ENCODE peak calls at places on chromosome 16, in six cellular contexts. V, T, I, N, C and D are unnamed samples.

GRCh38 chr16:63689068-63689467 is 1432.8 kb downstream of the CDH11 start:
- DNase-seq in V (no peak), T (no peak), I (no peak), N (no peak), C (no peak), D (no peak)

GRCh38 chr16:73956592-73957495 is 339.8 kb upstream of the PSMD7 start:
- DNase-seq in V (peak), T (peak), I (peak), N (no peak), C (no peak), D (peak)

GRCh38 chr16:28189237-28189636 is 22.5 kb downstream of the XPO6 start:
- DNase-seq in V (no peak), T (no peak), I (no peak), N (no peak), C (no peak), D (no peak)

GRCh38 chr16:30956601-30957455 is 726 bp upstream of the SETD1A start:
- DNase-seq in V (peak), T (peak), I (no peak), N (peak), C (peak), D (peak)

GRCh38 chr16:48139517-48139916 is 16.3 kb downstream of the ABCC12 start:
- DNase-seq in V (no peak), T (no peak), I (no peak), N (no peak), C (no peak), D (no peak)

GRCh38 chr16:29848420-29849297 is 14.4 kb downstream of the CDIPT start:
- DNase-seq in V (peak), T (peak), I (no peak), N (peak), C (peak), D (peak)

GRCh38 chr16:16868727-16869126 is 489.8 kb downstream of the NPIPA7 start:
- DNase-seq in V (no peak), T (no peak), I (no peak), N (no peak), C (no peak), D (no peak)

GRCh38 chr16:30473231-30474061 is 904 bp downstream of the ITGAL start:
- DNase-seq in V (no peak), T (no peak), I (no peak), N (no peak), C (peak), D (peak)

GRCh38 chr16:29811896-29812665 is at the start of gene PRRT2:
- DNase-seq in V (peak), T (peak), I (no peak), N (peak), C (peak), D (peak)

GRCh38 chr16:75267631-75268264 is 16.3 kb upstream of the BCAR1 start:
- DNase-seq in V (peak), T (no peak), I (no peak), N (no peak), C (no peak), D (no peak)

GRCh38 chr16:4682616-4683254 is 10.6 kb upstream of the NUDT16L1 start:
- DNase-seq in V (peak), T (no peak), I (no peak), N (no peak), C (no peak), D (no peak)

GRCh38 chr16:28058839-28059589 is 4.5 kb downstream of the GSG1L start:
- DNase-seq in V (no peak), T (no peak), I (no peak), N (no peak), C (no peak), D (no peak)

GRCh38 chr16:46947900-46948547 is 25.4 kb downstream of the DNAJA2 start:
- DNase-seq in V (peak), T (no peak), I (no peak), N (no peak), C (peak), D (peak)

GRCh38 chr16:86044881-86045600 is 146.1 kb downstream of the IRF8 start:
- DNase-seq in V (no peak), T (peak), I (no peak), N (peak), C (no peak), D (no peak)

GRCh38 chr16:48498761-48499600 is 111.0 kb downstream of the N4BP1 start:
- DNase-seq in V (no peak), T (no peak), I (peak), N (no peak), C (no peak), D (no peak)

GRCh38 chr16:49514391-49514980 is 140.9 kb downstream of the C16orf78 start:
- DNase-seq in V (peak), T (no peak), I (no peak), N (no peak), C (no peak), D (no peak)

GRCh38 chr16:24745791-24746190 is 16.3 kb downstream of the TNRC6A start:
- DNase-seq in V (no peak), T (no peak), I (no peak), N (no peak), C (no peak), D (no peak)

GRCh38 chr16:86509759-86510464 is 415 bp upstream of the FOXF1 start:
- DNase-seq in V (no peak), T (no peak), I (peak), N (no peak), C (no peak), D (no peak)

GRCh38 chr16:74862743-74863244 is 88.2 kb upstream of the FA2H start:
- DNase-seq in V (peak), T (peak), I (no peak), N (no peak), C (no peak), D (peak)

GRCh38 chr16:6113749-6114148 is 1016.2 kb upstream of the EEF2KMT start:
- DNase-seq in V (no peak), T (no peak), I (no peak), N (no peak), C (no peak), D (no peak)

GRCh38 chr16:57265850-57266530 is 18.5 kb downstream of the PLLP start:
- DNase-seq in V (peak), T (no peak), I (no peak), N (no peak), C (no peak), D (no peak)

GRCh38 chr16:88366032-88366703 is 16.6 kb upstream of the ZNF469 start:
- DNase-seq in V (no peak), T (no peak), I (no peak), N (no peak), C (no peak), D (no peak)

GRCh38 chr16:4333308-4333638 is 17.4 kb downstream of the GLIS2 start:
- DNase-seq in V (no peak), T (no peak), I (no peak), N (no peak), C (no peak), D (no peak)

GRCh38 chr16:70694088-70694487 is 8.2 kb upstream of the MTSS2 start:
- DNase-seq in V (no peak), T (peak), I (peak), N (no peak), C (no peak), D (no peak)

GRCh38 chr16:19882641-19883040 is 2.0 kb downstream of the GPRC5B start:
- DNase-seq in V (no peak), T (no peak), I (no peak), N (no peak), C (no peak), D (no peak)

GRCh38 chr16:70715113-70715711 is 29.4 kb upstream of the MTSS2 start:
- DNase-seq in V (peak), T (no peak), I (peak), N (no peak), C (no peak), D (no peak)

GRCh38 chr16:78866556-78866955 is 734.0 kb downstream of the MAF start:
- DNase-seq in V (no peak), T (no peak), I (no peak), N (no peak), C (no peak), D (no peak)

GRCh38 chr16:78288915-78289314 is 189.5 kb downstream of the WWOX start:
- DNase-seq in V (no peak), T (no peak), I (no peak), N (no peak), C (no peak), D (no peak)

GRCh38 chr16:19417640-19418039 is at the start of gene TMC5:
- DNase-seq in V (no peak), T (no peak), I (no peak), N (no peak), C (no peak), D (no peak)

GRCh38 chr16:56691885-56692284 is 9.6 kb downstream of the MT1X start:
- DNase-seq in V (no peak), T (peak), I (no peak), N (no peak), C (no peak), D (no peak)

GRCh38 chr16:17382514-17382913 is 88.2 kb downstream of the XYLT1 start:
- DNase-seq in V (peak), T (no peak), I (no peak), N (no peak), C (no peak), D (no peak)

GRCh38 chr16:67667817-67668494 is 1.3 kb downstream of the C16orf86 start:
- DNase-seq in V (peak), T (peak), I (peak), N (peak), C (peak), D (peak)
- TF ChIP-seq CTCF in V (peak), T (peak), I (peak), N (peak), C (peak), D (peak)

GRCh38 chr16:2090819-2091721 is 43.3 kb downstream of the TSC2 start:
- DNase-seq in V (peak), T (peak), I (no peak), N (no peak), C (no peak), D (peak)
- TF ChIP-seq CTCF in V (no peak), T (peak), I (no peak), N (no peak), C (no peak), D (no peak)

DNA sequence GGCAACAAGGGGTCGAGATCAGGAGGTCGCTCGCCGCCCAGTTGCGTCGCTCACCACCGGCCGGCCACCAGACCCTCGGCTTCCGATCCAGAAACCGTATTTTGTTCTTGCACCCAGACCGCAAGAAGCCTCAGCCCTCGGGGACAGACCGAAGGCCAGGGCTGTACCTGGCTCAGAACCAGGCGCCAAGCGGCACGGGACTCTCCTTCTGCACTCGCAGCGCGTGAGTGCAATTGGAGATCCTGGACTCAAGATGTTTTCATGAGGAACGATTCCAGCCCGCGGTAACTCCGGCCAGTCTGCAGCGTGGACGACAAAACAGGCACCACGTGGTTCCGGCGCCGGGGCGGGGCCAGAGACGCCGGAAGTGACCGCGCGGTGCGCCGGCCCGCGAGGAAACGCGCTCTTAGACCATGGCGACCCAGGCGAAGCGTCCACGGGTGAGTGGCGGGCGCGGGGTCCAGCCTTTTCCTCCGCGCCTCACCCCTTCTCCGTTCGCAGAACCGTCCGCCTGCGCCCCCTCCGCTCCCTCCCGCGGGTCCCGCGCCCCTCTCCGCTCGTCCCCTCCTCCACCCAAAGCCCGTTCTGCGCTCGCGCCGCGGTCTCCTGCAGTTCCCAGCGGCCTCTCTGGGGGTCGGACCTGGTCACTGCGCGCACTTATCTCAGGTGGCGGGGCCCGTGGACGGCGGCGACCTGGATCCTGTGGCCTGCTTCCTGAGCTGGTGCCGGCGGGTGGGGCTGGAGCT is at the start of gene SETD6:
- DNase-seq in V (peak), T (peak), I (peak), N (peak), C (peak), D (peak)
- TF ChIP-seq CTCF in V (no peak), T (peak), I (no peak), N (no peak), C (peak), D (no peak)

GRCh38 chr16:67104061-67104460 is 5.7 kb upstream of the PHAF1 start:
- DNase-seq in V (peak), T (peak), I (no peak), N (no peak), C (no peak), D (no peak)
- TF ChIP-seq CTCF in V (peak), T (peak), I (peak), N (no peak), C (peak), D (no peak)

DNA sequence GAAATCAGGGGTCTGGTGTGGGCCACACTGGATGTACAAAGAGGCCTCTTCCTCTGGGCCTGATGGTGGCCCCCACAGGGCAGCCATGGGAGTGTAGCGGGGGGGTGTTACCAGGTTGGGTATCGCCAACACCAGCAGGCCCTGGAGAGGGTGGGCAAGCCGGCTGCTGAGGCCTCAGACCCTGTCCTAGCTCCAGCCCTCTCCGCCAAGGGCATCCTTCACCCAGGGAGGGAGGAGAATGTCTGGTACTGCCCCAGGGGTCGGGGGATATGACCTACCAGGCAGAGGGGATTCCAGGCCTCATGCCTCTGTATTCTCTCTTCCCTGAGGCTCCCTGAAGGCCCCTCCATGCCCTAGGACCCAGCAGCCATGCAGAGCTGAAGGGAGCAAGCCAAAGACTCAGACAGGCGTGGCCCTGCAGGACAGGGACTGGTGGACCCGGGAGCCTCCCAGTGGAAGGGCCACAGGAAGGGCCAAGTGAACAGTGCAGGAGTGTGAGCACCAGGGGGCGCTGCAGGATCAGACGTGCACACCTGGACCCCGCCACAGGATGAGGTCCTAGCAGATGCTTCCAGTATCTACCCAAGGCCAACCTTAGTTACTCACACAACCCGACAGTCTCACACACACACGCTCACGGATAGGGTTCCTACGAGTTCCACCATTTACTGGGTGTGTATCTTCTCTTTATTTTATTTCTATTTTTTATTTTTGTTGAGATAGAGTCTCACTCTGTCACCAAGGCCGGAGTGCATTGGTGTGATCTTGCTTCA is 10.9 kb upstream of the CES4A start:
- DNase-seq in V (peak), T (peak), I (peak), N (peak), C (peak), D (peak)
- TF ChIP-seq CTCF in V (peak), T (peak), I (peak), N (peak), C (peak), D (peak)

GRCh38 chr16:67180166-67180565 is 3.6 kb downstream of the MATCAP1 start:
- DNase-seq in V (no peak), T (no peak), I (no peak), N (no peak), C (no peak), D (no peak)

GRCh38 chr16:67181346-67181745 is 2.4 kb downstream of the MATCAP1 start:
- DNase-seq in V (no peak), T (no peak), I (peak), N (no peak), C (no peak), D (no peak)

GRCh38 chr16:67177743-67178699 is 5.7 kb downstream of the MATCAP1 start:
- DNase-seq in V (peak), T (peak), I (no peak), N (no peak), C (peak), D (no peak)

GRCh38 chr16:67182288-67182687 is 1.5 kb downstream of the MATCAP1 start:
- DNase-seq in V (no peak), T (no peak), I (no peak), N (no peak), C (no peak), D (no peak)

GRCh38 chr16:67179421-67180080 is 4.2 kb downstream of the MATCAP1 start:
- DNase-seq in V (no peak), T (no peak), I (no peak), N (no peak), C (no peak), D (no peak)
- TF ChIP-seq CTCF in V (peak), T (no peak), I (peak), N (no peak), C (peak), D (peak)

GRCh38 chr16:882256-882655 is 81.7 kb upstream of the GNG13 start:
- DNase-seq in V (no peak), T (peak), I (no peak), N (no peak), C (no peak), D (no peak)

GRCh38 chr16:879986-880385 is 79.5 kb upstream of the GNG13 start:
- DNase-seq in V (no peak), T (peak), I (no peak), N (no peak), C (no peak), D (no peak)

GRCh38 chr16:881219-882097 is 80.9 kb upstream of the GNG13 start:
- DNase-seq in V (no peak), T (peak), I (no peak), N (no peak), C (no peak), D (no peak)

GRCh38 chr16:879461-879861 is 78.9 kb upstream of the GNG13 start:
- DNase-seq in V (no peak), T (no peak), I (no peak), N (no peak), C (no peak), D (no peak)

GRCh38 chr16:880471-881171 is 80.1 kb upstream of the GNG13 start:
- DNase-seq in V (no peak), T (peak), I (no peak), N (no peak), C (no peak), D (no peak)
- TF ChIP-seq CTCF in V (no peak), T (no peak), I (no peak), N (no peak), C (no peak), D (no peak)